ENCODE peak calls at places on chromosomes 4 and X, in four cellular contexts. One of them, this sample, is unnamed.

GRCh38 chr4:85756938-85757337 is 282.0 kb downstream of the ARHGAP24 start:
- DNase-seq in NCI-H345: no peak
- DNase-seq in nephron progenitor cell: peak
- DNase-seq in GM13976: peak
- DNase-seq in this sample: no peak

GRCh38 chr4:145545538-145546224 is 64.0 kb downstream of the SMAD1 start:
- DNase-seq in GM13976: no peak
- DNase-seq in nephron progenitor cell: no peak
- DNase-seq in NCI-H345: no peak
- DNase-seq in this sample: no peak

GRCh38 chr4:3434891-3435683 is 6.7 kb upstream of the HGFAC start:
- DNase-seq in nephron progenitor cell: no peak
- DNase-seq in NCI-H345: no peak
- DNase-seq in GM13976: no peak
- DNase-seq in this sample: no peak

GRCh38 chr4:67083496-67083895 is 461.8 kb downstream of the CENPC start:
- DNase-seq in NCI-H345: no peak
- DNase-seq in GM13976: no peak
- DNase-seq in nephron progenitor cell: no peak
- DNase-seq in this sample: no peak

GRCh38 chr4:84503495-84504437 is 4.7 kb upstream of the NKX6-1 start:
- DNase-seq in NCI-H345: peak
- DNase-seq in nephron progenitor cell: peak
- DNase-seq in GM13976: peak
- DNase-seq in this sample: no peak

GRCh38 chr4:35520059-35520458 is 724.3 kb downstream of the ARAP2 start:
- DNase-seq in nephron progenitor cell: no peak
- DNase-seq in GM13976: no peak
- DNase-seq in NCI-H345: no peak
- DNase-seq in this sample: no peak

GRCh38 chr4:150176559-150176958 is 98.3 kb downstream of the DCLK2 start:
- DNase-seq in GM13976: no peak
- DNase-seq in nephron progenitor cell: no peak
- DNase-seq in NCI-H345: no peak
- DNase-seq in this sample: no peak

GRCh38 chrX:109049416-109049815 is 313.1 kb upstream of the IRS4 start:
- DNase-seq in NCI-H345: no peak
- DNase-seq in nephron progenitor cell: no peak
- DNase-seq in GM13976: no peak
- DNase-seq in this sample: no peak

GRCh38 chr4:71268156-71268555 is 70.7 kb upstream of the SLC4A4 start:
- DNase-seq in GM13976: no peak
- DNase-seq in NCI-H345: no peak
- DNase-seq in nephron progenitor cell: peak
- DNase-seq in this sample: no peak

This sample was measured in upper lobe of right lung.